ENCODE peak calls at places on chromosomes 5 and 9, in seven cellular contexts. A, B, Q, U, D, T and V are unnamed samples.

GRCh38 chr9:93256878-93257807 is 73.2 kb downstream of the WNK2 start:
- DNase-seq in A (no peak), B (no peak), Q (no peak), U (no peak), D (peak; percentile 69), T (no peak), V (peak; percentile 68)

GRCh38 chr5:146510528-146510927 is 5.5 kb downstream of the GPR151 start:
- DNase-seq in A (no peak), B (no peak), Q (no peak), U (no peak), D (no peak), T (no peak), V (no peak)

GRCh38 chr5:171428849-171429542 is 9.5 kb downstream of the FGF18 start:
- DNase-seq in A (no peak), B (no peak), Q (no peak), U (no peak), D (peak; percentile 68), T (no peak), V (peak; percentile 39)

GRCh38 chr9:6779417-6780241 is 21.9 kb downstream of the KDM4C start:
- DNase-seq in A (no peak), B (no peak), Q (no peak), U (no peak), D (no peak), T (peak; percentile 29), V (no peak)

GRCh38 chr9:133532937-133533668 is 1.4 kb upstream of the ADAMTSL2 start:
- DNase-seq in A (peak; percentile 13), B (peak; percentile 76), Q (peak; percentile 69), U (peak; percentile 79), D (no peak), T (peak; percentile 91), V (no peak)

GRCh38 chr5:9263656-9264055 is 282.2 kb downstream of the SEMA5A start:
- DNase-seq in A (no peak), B (no peak), Q (no peak), U (no peak), D (no peak), T (no peak), V (no peak)

GRCh38 chr9:118059520-118060278 is 355.5 kb downstream of the TLR4 start:
- DNase-seq in A (no peak), B (no peak), Q (no peak), U (no peak), D (no peak), T (peak; percentile 51), V (no peak)

GRCh38 chr5:138725153-138725884 is 27.9 kb upstream of the CTNNA1 start:
- DNase-seq in A (no peak), B (no peak), Q (no peak), U (no peak), D (peak; percentile 83), T (peak; percentile 52), V (peak; percentile 72)

GRCh38 chr5:175885813-175886212 is 14.4 kb downstream of the CPLX2 start:
- DNase-seq in A (no peak), B (no peak), Q (no peak), U (no peak), D (no peak), T (no peak), V (no peak)

GRCh38 chr9:123599781-123600180 is 243.8 kb downstream of the CRB2 start:
- DNase-seq in A (no peak), B (no peak), Q (no peak), U (no peak), D (no peak), T (no peak), V (no peak)

GRCh38 chr9:136055715-136056545 is 39.2 kb downstream of the NACC2 start:
- DNase-seq in A (no peak), B (no peak), Q (no peak), U (no peak), D (no peak), T (no peak), V (no peak)

GRCh38 chr9:28234133-28234898 is 661.0 kb upstream of the C9orf72 start:
- DNase-seq in A (no peak), B (no peak), Q (no peak), U (no peak), D (no peak), T (no peak), V (no peak)

GRCh38 chr5:149188383-149188782 is 47.1 kb downstream of the ABLIM3 start:
- DNase-seq in A (no peak), B (no peak), Q (no peak), U (no peak), D (no peak), T (no peak), V (no peak)

GRCh38 chr9:19033015-19033414 is at the start of gene SAXO1:
- DNase-seq in A (no peak), B (no peak), Q (no peak), U (no peak), D (no peak), T (no peak), V (no peak)

GRCh38 chr9:117494401-117495130 is 79.7 kb upstream of the ASTN2 start:
- DNase-seq in A (no peak), B (no peak), Q (no peak), U (no peak), D (no peak), T (no peak), V (no peak)

GRCh38 chr5:10192309-10192708 is 57.4 kb downstream of the ATPSCKMT start:
- DNase-seq in A (no peak), B (no peak), Q (no peak), U (no peak), D (no peak), T (no peak), V (no peak)

GRCh38 chr9:70506159-70506558 is 91.7 kb upstream of the KLF9 start:
- DNase-seq in A (no peak), B (no peak), Q (no peak), U (no peak), D (no peak), T (no peak), V (no peak)

GRCh38 chr5:174305241-174305681 is 259.8 kb downstream of the NSG2 start:
- DNase-seq in A (no peak), B (no peak), Q (no peak), U (no peak), D (no peak), T (no peak), V (no peak)

GRCh38 chr5:53023969-53024368 is 34.8 kb downstream of the ITGA2 start:
- DNase-seq in A (no peak), B (no peak), Q (no peak), U (peak; percentile 35), D (no peak), T (no peak), V (no peak)